ENCODE peak calls at places on chromosomes 1 and 21, in six cellular contexts. J is K562, U is left ventricle myocardium inferior, L is mucosa of descending colon, E is mesendoderm, T is hepatocyte. N is an unnamed sample.

GRCh38 chr1:230834292-230834691 is 34.0 kb downstream of the C1orf198 start:
- DNase-seq in J (no peak), U (no peak), L (no peak), E (no peak), T (no peak), N (no peak)

GRCh38 chr21:44802396-44803153 is 955 bp upstream of the UBE2G2 start:
- DNase-seq in J (peak), U (no peak), L (no peak), E (peak), T (peak), N (no peak)

GRCh38 chr1:171850951-171851350 is 9.7 kb downstream of the DNM3 start:
- DNase-seq in J (no peak), U (no peak), L (no peak), E (no peak), T (peak), N (no peak)

GRCh38 chr1:29454616-29455380 is 218.5 kb downstream of the PTPRU start:
- DNase-seq in J (no peak), U (no peak), L (no peak), E (no peak), T (no peak), N (no peak)

GRCh38 chr1:110003747-110004428 is 19.3 kb downstream of the AHCYL1 start:
- DNase-seq in J (peak), U (peak), L (peak), E (peak), T (peak), N (peak)

GRCh38 chr1:41331546-41331917 is 29.7 kb upstream of the FOXO6 start:
- DNase-seq in J (no peak), U (no peak), L (no peak), E (no peak), T (no peak), N (no peak)

GRCh38 chr1:172416482-172417035 is 3.9 kb upstream of the C1orf105 start:
- DNase-seq in J (no peak), U (no peak), L (no peak), E (no peak), T (no peak), N (no peak)

GRCh38 chr1:37808369-37809319 is 636 bp upstream of the YRDC start:
- DNase-seq in J (peak), U (peak), L (peak), E (peak), T (peak), N (peak)

GRCh38 chr1:38546630-38547029 is 312.9 kb downstream of the RRAGC start:
- DNase-seq in J (no peak), U (no peak), L (no peak), E (no peak), T (no peak), N (no peak)

GRCh38 chr1:9716404-9717192 is 65.1 kb downstream of the PIK3CD start:
- DNase-seq in J (peak), U (no peak), L (no peak), E (no peak), T (no peak), N (no peak)

GRCh38 chr1:17122449-17123194 is 3.4 kb upstream of the PADI2 start:
- DNase-seq in J (no peak), U (no peak), L (peak), E (no peak), T (no peak), N (peak)

GRCh38 chr1:180633092-180634045 is 1.5 kb downstream of the XPR1 start:
- DNase-seq in J (no peak), U (no peak), L (no peak), E (no peak), T (no peak), N (peak)

GRCh38 chr1:39076127-39076798 is 50.1 kb downstream of the NDUFS5 start:
- DNase-seq in J (peak), U (peak), L (peak), E (no peak), T (peak), N (peak)

GRCh38 chr1:159941867-159942560 is 3.4 kb downstream of the IGSF9 start:
- DNase-seq in J (no peak), U (no peak), L (no peak), E (no peak), T (no peak), N (no peak)

GRCh38 chr1:191134796-191135195 is 657.1 kb upstream of the BRINP3 start:
- DNase-seq in J (no peak), U (no peak), L (no peak), E (no peak), T (no peak), N (no peak)

GRCh38 chr21:17738171-17738953 is 80.8 kb downstream of the C21orf91 start:
- DNase-seq in J (no peak), U (no peak), L (no peak), E (no peak), T (no peak), N (no peak)

GRCh38 chr1:156480411-156481192 is 20.0 kb downstream of the MEF2D start:
- DNase-seq in J (peak), U (peak), L (peak), E (peak), T (peak), N (peak)

GRCh38 chr21:44572959-44573583 is 458 bp upstream of the KRTAP10-4 start:
- DNase-seq in J (peak), U (no peak), L (no peak), E (no peak), T (no peak), N (no peak)

GRCh38 chr1:166017395-166017794 is 149.4 kb downstream of the FAM78B start:
- DNase-seq in J (peak), U (no peak), L (no peak), E (peak), T (no peak), N (no peak)

GRCh38 chr1:182604128-182604834 is at the start of gene RGS16:
- DNase-seq in J (peak), U (peak), L (peak), E (peak), T (peak), N (peak)

GRCh38 chr1:234260578-234260977 is 112.7 kb upstream of the COA6 start:
- DNase-seq in J (no peak), U (no peak), L (no peak), E (no peak), T (no peak), N (no peak)

GRCh38 chr1:2611621-2612437 is 21.0 kb downstream of the MMEL1 start:
- DNase-seq in J (no peak), U (no peak), L (no peak), E (no peak), T (no peak), N (no peak)

GRCh38 chr1:217214551-217214950 is 416.3 kb downstream of the GPATCH2 start:
- DNase-seq in J (no peak), U (no peak), L (no peak), E (no peak), T (no peak), N (no peak)

GRCh38 chr1:9097947-9098705 is 28.7 kb upstream of the SLC2A5 start:
- DNase-seq in J (no peak), U (no peak), L (no peak), E (no peak), T (no peak), N (no peak)

GRCh38 chr1:185520188-185520935 is 203.3 kb upstream of the IVNS1ABP start:
- DNase-seq in J (no peak), U (no peak), L (no peak), E (no peak), T (no peak), N (no peak)

GRCh38 chr1:226778657-226779058 is 39.6 kb upstream of the ITPKB start:
- DNase-seq in J (no peak), U (no peak), L (peak), E (no peak), T (no peak), N (peak)

GRCh38 chr1:23035823-23036452 is 16.7 kb downstream of the KDM1A start:
- DNase-seq in J (no peak), U (no peak), L (no peak), E (peak), T (no peak), N (no peak)

GRCh38 chr1:66253330-66253921 is 280.5 kb upstream of the SGIP1 start:
- DNase-seq in J (peak), U (no peak), L (no peak), E (peak), T (peak), N (peak)

GRCh38 chr1:24871306-24871901 is 58.7 kb downstream of the RUNX3 start:
- DNase-seq in J (no peak), U (no peak), L (no peak), E (no peak), T (no peak), N (no peak)

GRCh38 chr1:245475116-245475515 is 320.3 kb downstream of the KIF26B start:
- DNase-seq in J (no peak), U (no peak), L (no peak), E (no peak), T (no peak), N (peak)

GRCh38 chr1:1678581-1679380 is 13.8 kb downstream of the SLC35E2B start:
- DNase-seq in J (peak), U (no peak), L (peak), E (peak), T (peak), N (no peak)

GRCh38 chr1:203287896-203288295 is 17.4 kb upstream of the BTG2 start:
- DNase-seq in J (no peak), U (no peak), L (no peak), E (no peak), T (no peak), N (no peak)
- H3K4me3 ChIP-seq in J (no peak), U (no peak), L (no peak), E (no peak), T (no peak), N (no peak)

GRCh38 chr1:203638914-203639313 is 12.3 kb downstream of the ATP2B4 start:
- DNase-seq in J (peak), U (peak), L (no peak), E (peak), T (no peak), N (no peak)
- H3K4me3 ChIP-seq in J (no peak), U (peak), L (no peak), E (no peak), T (no peak), N (no peak)

GRCh38 chr1:152034324-152034653 is 2.5 kb downstream of the S100A11 start:
- DNase-seq in J (no peak), U (no peak), L (no peak), E (no peak), T (no peak), N (no peak)
- H3K4me3 ChIP-seq in J (peak), U (peak), L (no peak), E (peak), T (peak), N (peak)

GRCh38 chr1:75727571-75727970 is 3.1 kb downstream of the ACADM start:
- DNase-seq in J (no peak), U (no peak), L (no peak), E (no peak), T (no peak), N (no peak)
- H3K4me3 ChIP-seq in J (peak), U (no peak), L (no peak), E (no peak), T (no peak), N (no peak)

GRCh38 chr1:153919879-153920852 is 2.6 kb downstream of the GATAD2B start:
- DNase-seq in J (peak), U (no peak), L (no peak), E (peak), T (no peak), N (peak)
- H3K4me3 ChIP-seq in J (peak), U (peak), L (no peak), E (no peak), T (peak), N (peak)

GRCh38 chr1:90719321-90720136 is 2.4 kb upstream of the BARHL2 start:
- DNase-seq in J (no peak), U (no peak), L (no peak), E (peak), T (no peak), N (no peak)
- H3K4me3 ChIP-seq in J (no peak), U (peak), L (no peak), E (no peak), T (no peak), N (no peak)

N was measured in fibroblast of villous mesenchyme.